ENCODE peak calls at places on chromosome 7, in four cellular contexts. C, Y, S and K are unnamed samples.

GRCh38 chr7:105470090-105470489 is 52.0 kb downstream of the PUS7 start:
- DNase-seq in C (no peak), Y (no peak), S (no peak), K (no peak)

GRCh38 chr7:106371629-106372028 is 86.8 kb upstream of the NAMPT start:
- DNase-seq in C (no peak), Y (no peak), S (no peak), K (no peak)

GRCh38 chr7:84497873-84498272 is 303.3 kb upstream of the SEMA3A start:
- DNase-seq in C (no peak), Y (no peak), S (no peak), K (no peak)

GRCh38 chr7:134737561-134738353 is 41.7 kb upstream of the CALD1 start:
- DNase-seq in C (peak; percentile 25), Y (peak; percentile 61), S (peak; percentile 93), K (peak; percentile 27)

GRCh38 chr7:134500406-134500805 is 27.0 kb upstream of the AKR1B10 start:
- DNase-seq in C (no peak), Y (no peak), S (no peak), K (no peak)

GRCh38 chr7:50610521-50611277 is 45.5 kb upstream of the DDC start:
- DNase-seq in C (no peak), Y (peak; percentile 72), S (peak; percentile 55), K (peak; percentile 80)

GRCh38 chr7:122438001-122438400 is 133.5 kb upstream of the FEZF1 start:
- DNase-seq in C (no peak), Y (no peak), S (no peak), K (no peak)

GRCh38 chr7:27814054-27814453 is 74.1 kb downstream of the TAX1BP1 start:
- DNase-seq in C (no peak), Y (no peak), S (no peak), K (no peak)

GRCh38 chr7:158865462-158865922 is 9.1 kb downstream of the DYNC2I1 start:
- DNase-seq in C (peak; percentile 64), Y (no peak), S (no peak), K (peak; percentile 46)

GRCh38 chr7:27191081-27191715 is 6.2 kb upstream of the HOXA11 start:
- DNase-seq in C (no peak), Y (no peak), S (no peak), K (no peak)

DNA sequence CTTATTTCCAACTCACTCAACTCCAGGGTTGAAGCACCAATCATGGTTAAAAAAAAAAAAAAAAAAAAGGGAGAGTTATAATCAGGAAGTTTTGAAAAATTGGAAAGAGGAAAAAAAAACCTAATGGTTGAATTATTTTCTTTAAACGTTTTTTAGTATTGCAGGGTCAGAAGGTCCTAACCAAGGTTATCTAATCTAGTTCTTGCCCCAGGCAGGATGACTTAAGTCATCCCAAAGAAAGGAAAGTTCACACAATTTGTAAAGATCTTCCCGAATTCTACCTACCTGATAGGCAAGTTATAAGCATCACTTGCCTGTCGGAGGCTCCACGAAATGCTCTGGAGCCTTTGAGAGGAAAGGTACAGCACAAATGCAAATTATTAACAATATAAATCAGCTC is 208.1 kb upstream of the PLXNA4 start:
- DNase-seq in C (no peak), Y (no peak), S (no peak), K (no peak)
- TF ChIP-seq CTCF in C (no peak), Y (no peak), S (no peak), K (no peak)

GRCh38 chr7:17697128-17697881 is 243.0 kb downstream of the SNX13 start:
- DNase-seq in C (no peak), Y (no peak), S (no peak), K (no peak)

GRCh38 chr7:17700138-17700537 is 240.2 kb downstream of the SNX13 start:
- DNase-seq in C (no peak), Y (no peak), S (no peak), K (no peak)

GRCh38 chr7:17699696-17700095 is 240.6 kb downstream of the SNX13 start:
- DNase-seq in C (no peak), Y (no peak), S (no peak), K (no peak)

GRCh38 chr7:17696422-17696821 is 243.9 kb downstream of the SNX13 start:
- DNase-seq in C (no peak), Y (peak; percentile 99), S (peak; percentile 46), K (no peak)
- TF ChIP-seq CTCF in C (no peak), Y (no peak), S (no peak), K (no peak)

GRCh38 chr7:68148440-68148839 is 1151.8 kb downstream of the TYW1 start:
- DNase-seq in C (no peak), Y (no peak), S (no peak), K (no peak)

GRCh38 chr7:68146970-68147369 is 1150.3 kb downstream of the TYW1 start:
- DNase-seq in C (no peak), Y (no peak), S (no peak), K (no peak)

GRCh38 chr7:68147621-68148238 is 1151.1 kb downstream of the TYW1 start:
- DNase-seq in C (no peak), Y (no peak), S (no peak), K (no peak)

GRCh38 chr7:68155676-68156075 is 1159.0 kb downstream of the TYW1 start:
- DNase-seq in C (no peak), Y (no peak), S (no peak), K (no peak)

DNA sequence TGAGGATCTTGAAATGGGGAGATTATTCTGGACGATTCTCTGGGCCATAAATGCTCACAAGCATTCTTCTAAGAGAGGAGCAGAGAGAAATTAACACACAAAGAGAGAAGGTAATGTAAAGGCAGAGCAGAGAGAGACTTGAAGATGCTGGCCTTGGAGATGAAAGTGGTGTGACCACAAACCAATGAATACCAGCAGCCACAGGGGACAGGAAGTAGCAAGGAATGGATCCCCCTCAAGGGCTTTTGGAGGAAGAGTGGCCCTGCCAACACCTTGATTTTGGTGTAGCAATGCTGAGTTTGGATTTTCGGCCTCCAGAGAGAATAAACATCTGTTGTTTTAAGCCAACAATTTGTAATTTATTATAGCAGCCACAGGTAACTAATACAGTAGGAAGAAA is 1155.6 kb downstream of the TYW1 start:
- DNase-seq in C (no peak), Y (no peak), S (no peak), K (no peak)
- TF ChIP-seq CTCF in C (no peak), Y (no peak), S (no peak), K (no peak)

GRCh38 chr7:82605247-82605864 is 161.8 kb upstream of the CACNA2D1 start:
- DNase-seq in C (peak; percentile 28), Y (peak; percentile 48), S (peak; percentile 3), K (peak; percentile 40)

GRCh38 chr7:82599910-82600309 is 156.3 kb upstream of the CACNA2D1 start:
- DNase-seq in C (no peak), Y (no peak), S (no peak), K (no peak)

GRCh38 chr7:82598958-82599357 is 155.4 kb upstream of the CACNA2D1 start:
- DNase-seq in C (no peak), Y (peak; percentile 2), S (peak; percentile 37), K (no peak)

GRCh38 chr7:82602066-82602465 is 158.5 kb upstream of the CACNA2D1 start:
- DNase-seq in C (no peak), Y (no peak), S (no peak), K (no peak)

GRCh38 chr7:82600601-82601000 is 157.0 kb upstream of the CACNA2D1 start:
- DNase-seq in C (no peak), Y (peak; percentile 11), S (no peak), K (no peak)
- TF ChIP-seq CTCF in C (no peak), Y (peak; percentile 33), S (no peak), K (no peak)

GRCh38 chr7:138801256-138801655 is 3.3 kb upstream of the ATP6V0A4 start:
- DNase-seq in C (no peak), Y (no peak), S (no peak), K (no peak)

GRCh38 chr7:138799336-138799965 is 1.5 kb upstream of the ATP6V0A4 start:
- DNase-seq in C (no peak), Y (no peak), S (no peak), K (no peak)

GRCh38 chr7:138796038-138796580 is 1.7 kb upstream of the TMEM213 start:
- DNase-seq in C (no peak), Y (no peak), S (no peak), K (no peak)

GRCh38 chr7:138798836-138799235 is 840 bp upstream of the ATP6V0A4 start:
- DNase-seq in C (no peak), Y (no peak), S (no peak), K (no peak)

DNA sequence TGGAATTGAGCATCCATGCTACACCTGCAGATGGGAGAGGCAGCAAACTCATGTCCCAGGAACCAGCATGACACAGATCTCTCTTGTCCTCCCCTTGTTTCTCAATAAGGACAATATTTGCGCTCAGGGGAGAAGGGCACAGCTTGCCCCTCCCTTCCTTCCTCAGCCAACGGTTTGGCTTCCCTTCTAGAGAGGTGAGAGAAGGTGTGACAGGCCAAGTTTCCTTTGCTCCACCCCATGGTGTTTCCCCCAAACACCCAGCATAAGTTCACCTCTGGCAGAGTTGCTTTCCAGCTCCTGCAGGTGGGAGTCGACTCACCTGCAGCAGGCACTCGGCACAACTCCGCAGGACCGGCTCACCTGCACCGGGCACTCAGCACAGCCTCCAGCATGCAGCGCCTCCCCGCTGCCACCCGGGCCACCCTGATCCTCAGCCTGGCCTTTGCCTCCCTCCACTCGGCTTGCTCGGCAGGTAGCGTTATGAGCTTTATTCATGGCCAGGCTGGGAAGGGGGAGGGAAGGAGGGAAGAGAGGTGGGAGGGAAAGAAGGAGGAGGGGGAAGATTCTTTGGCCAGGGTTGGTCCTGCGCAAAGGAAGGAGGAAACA is at the start of the genes ATP6V0A4 and TMEM213:
- DNase-seq in C (no peak), Y (no peak), S (no peak), K (no peak)
- TF ChIP-seq CTCF in C (no peak), Y (no peak), S (no peak), K (no peak)

GRCh38 chr7:207418-208127 is 15.2 kb downstream of the FAM20C start:
- DNase-seq in C (no peak), Y (no peak), S (no peak), K (no peak)
- TF ChIP-seq CTCF in C (no peak), Y (no peak), S (peak; percentile 42), K (no peak)

DNA sequence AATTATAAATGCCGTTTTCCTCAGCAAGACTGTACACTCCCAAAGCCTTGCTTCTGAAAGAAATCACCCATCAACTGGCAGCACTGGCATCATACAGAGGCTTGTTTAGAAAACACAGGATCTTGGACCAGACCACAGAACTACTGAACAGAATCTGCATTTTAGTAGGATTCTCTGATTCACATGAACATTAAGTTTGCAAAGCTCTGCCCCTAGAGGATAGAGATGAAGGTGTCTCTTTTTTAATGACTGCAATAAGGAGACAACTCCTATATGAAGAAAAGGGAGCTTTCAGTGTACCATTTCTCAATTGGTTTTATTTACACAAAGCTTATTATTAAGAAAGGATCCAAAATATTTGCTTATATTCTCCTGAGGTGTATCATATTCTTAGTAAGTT is 172.7 kb downstream of the AGMO start:
- DNase-seq in C (no peak), Y (no peak), S (no peak), K (no peak)
- TF ChIP-seq CTCF in C (no peak), Y (peak; percentile 24), S (peak; percentile 47), K (no peak)